ENCODE peak calls at places on chromosomes 13 and 19, in five cellular contexts. V is T-helper 9 cell, Y is uterus, F is heart left ventricle, B is stomach. C is an unnamed sample.

GRCh38 chr13:60001892-60002291 is 161.8 kb downstream of the DIAPH3 start:
- DNase-seq in V (no peak), Y (no peak), F (no peak), B (no peak), C (no peak)

GRCh38 chr19:3656747-3657394 is 30.3 kb upstream of the CACTIN start:
- DNase-seq in V (no peak), Y (no peak), F (no peak), B (no peak), C (no peak)

GRCh38 chr13:93847162-93847561 is 620.6 kb downstream of the GPC6 start:
- DNase-seq in V (no peak), Y (no peak), F (no peak), B (no peak), C (no peak)

GRCh38 chr19:47776568-47776967 is 1.9 kb upstream of the SELENOW start:
- DNase-seq in V (no peak), Y (no peak), F (no peak), B (no peak), C (peak; percentile 40)

GRCh38 chr13:39656325-39656677 is 839 bp downstream of the COG6 start:
- DNase-seq in V (no peak), Y (no peak), F (no peak), B (no peak), C (no peak)

GRCh38 chr13:33057019-33057785 is 41.0 kb downstream of the KL start:
- DNase-seq in V (no peak), Y (no peak), F (no peak), B (no peak), C (no peak)

GRCh38 chr13:98664924-98665637 is 87.4 kb downstream of the SLC15A1 start:
- DNase-seq in V (no peak), Y (no peak), F (no peak), B (no peak), C (no peak)

GRCh38 chr13:95185851-95186250 is 115.4 kb downstream of the ABCC4 start:
- DNase-seq in V (peak; percentile 23), Y (no peak), F (no peak), B (no peak), C (no peak)

GRCh38 chr13:40665061-40665753 is 1.2 kb downstream of the FOXO1 start:
- DNase-seq in V (peak; percentile 13), Y (peak; percentile 48), F (peak; percentile 46), B (peak; percentile 40), C (peak; percentile 30)

GRCh38 chr19:55486971-55487883 is 1.0 kb upstream of the SSC5D start:
- DNase-seq in V (no peak), Y (peak; percentile 93), F (peak; percentile 80), B (no peak), C (no peak)

GRCh38 chr19:48754950-48755645 is at the start of gene FGF21:
- DNase-seq in V (no peak), Y (no peak), F (no peak), B (no peak), C (no peak)